ENCODE peak calls at places on chromosome 11, in four cellular contexts. One of them, this sample, is unnamed.

GRCh38 chr11:65643971-65644370 is 6.1 kb downstream of the SIPA1 start:
- DNase-seq in SW480: peak
- DNase-seq in Kasumi-1: no peak
- DNase-seq in activated CD8-positive, alpha-beta memory T cell treated with anti-CD3 and anti-CD28 coated beads for 1 hour: no peak
- DNase-seq in this sample: no peak

GRCh38 chr11:62980133-62980760 is 4.5 kb downstream of the SLC22A6 start:
- DNase-seq in SW480: no peak
- DNase-seq in Kasumi-1: peak
- DNase-seq in activated CD8-positive, alpha-beta memory T cell treated with anti-CD3 and anti-CD28 coated beads for 1 hour: no peak
- DNase-seq in this sample: no peak

GRCh38 chr11:11841121-11841604 is 609 bp upstream of the USP47 start:
- DNase-seq in SW480: peak
- DNase-seq in Kasumi-1: peak
- DNase-seq in activated CD8-positive, alpha-beta memory T cell treated with anti-CD3 and anti-CD28 coated beads for 1 hour: peak
- DNase-seq in this sample: peak

GRCh38 chr11:9092846-9093778 is 1.7 kb upstream of the SCUBE2 start:
- DNase-seq in SW480: peak
- DNase-seq in Kasumi-1: peak
- DNase-seq in activated CD8-positive, alpha-beta memory T cell treated with anti-CD3 and anti-CD28 coated beads for 1 hour: no peak
- DNase-seq in this sample: no peak

GRCh38 chr11:94740083-94740974 is 27.8 kb upstream of the AMOTL1 start:
- DNase-seq in SW480: no peak
- DNase-seq in Kasumi-1: no peak
- DNase-seq in activated CD8-positive, alpha-beta memory T cell treated with anti-CD3 and anti-CD28 coated beads for 1 hour: no peak
- DNase-seq in this sample: no peak

GRCh38 chr11:124753624-124754023 is 1.6 kb upstream of the VSIG2 start:
- DNase-seq in SW480: no peak
- DNase-seq in Kasumi-1: no peak
- DNase-seq in activated CD8-positive, alpha-beta memory T cell treated with anti-CD3 and anti-CD28 coated beads for 1 hour: no peak
- DNase-seq in this sample: no peak

GRCh38 chr11:133072366-133072765 is 459.9 kb downstream of the OPCML start:
- DNase-seq in SW480: no peak
- DNase-seq in Kasumi-1: no peak
- DNase-seq in activated CD8-positive, alpha-beta memory T cell treated with anti-CD3 and anti-CD28 coated beads for 1 hour: no peak
- DNase-seq in this sample: no peak

GRCh38 chr11:11910541-11910940 is 68.8 kb downstream of the USP47 start:
- DNase-seq in SW480: no peak
- DNase-seq in Kasumi-1: no peak
- DNase-seq in activated CD8-positive, alpha-beta memory T cell treated with anti-CD3 and anti-CD28 coated beads for 1 hour: no peak
- DNase-seq in this sample: no peak